ENCODE peak calls at places on chromosomes 7 and 10, in ten cellular contexts. J is IMR-90; P is iPS-NIHi11; N is stomach; H is brain microvascular endothelial cell; Q is breast epithelium; K is left ventricle myocardium superior; F is PC-9; I is MCF 10A; E is activated naive CD4-positive, alpha-beta T cell treated with anti-CD3 and anti-CD28 coated beads, Interleukin-2, amount 10 ng/mL, durations not matched to agents 7 days and 5 days. W is an unnamed sample.

GRCh38 chr7:86926732-86927131 is 132.7 kb downstream of the ELAPOR2 start:
- DNase-seq in J (peak), P (peak), N (peak), H (peak), Q (no peak), K (no peak), F (no peak), I (peak), E (peak), W (no peak)

GRCh38 chr10:28432210-28432676 is 100.7 kb upstream of the WAC start:
- DNase-seq in J (peak), P (peak), N (peak), H (peak), Q (peak), K (peak), F (peak), I (peak), E (peak), W (no peak)

GRCh38 chr10:35421553-35422178 is 85.4 kb downstream of the CCNY start:
- DNase-seq in J (peak), P (no peak), N (no peak), H (peak), Q (no peak), K (no peak), F (peak), I (peak), E (no peak), W (no peak)

GRCh38 chr7:151415375-151416112 is 5.7 kb upstream of the WDR86 start:
- DNase-seq in J (peak), P (no peak), N (no peak), H (no peak), Q (no peak), K (no peak), F (peak), I (peak), E (no peak), W (no peak)

GRCh38 chr10:112471878-112472487 is 25.0 kb downstream of the VTI1A start:
- DNase-seq in J (peak), P (peak), N (no peak), H (no peak), Q (no peak), K (no peak), F (peak), I (peak), E (no peak), W (no peak)

GRCh38 chr7:114659409-114659808 is 244.8 kb downstream of the FOXP2 start:
- DNase-seq in J (no peak), P (no peak), N (no peak), H (no peak), Q (no peak), K (no peak), F (no peak), I (no peak), E (no peak), W (no peak)

GRCh38 chr10:6068422-6068821 is 6.3 kb upstream of the IL2RA start:
- DNase-seq in J (no peak), P (no peak), N (peak), H (no peak), Q (no peak), K (no peak), F (no peak), I (no peak), E (peak), W (no peak)

GRCh38 chr10:79068203-79068561 is 584 bp upstream of the ZMIZ1 start:
- DNase-seq in J (no peak), P (no peak), N (no peak), H (no peak), Q (no peak), K (peak), F (no peak), I (peak), E (peak), W (no peak)

GRCh38 chr7:130356760-130357611 is 12.4 kb downstream of the CPA5 start:
- DNase-seq in J (peak), P (no peak), N (no peak), H (peak), Q (peak), K (peak), F (peak), I (peak), E (no peak), W (no peak)

GRCh38 chr10:17430647-17431355 is 23.6 kb downstream of the ST8SIA6 start:
- DNase-seq in J (peak), P (peak), N (peak), H (peak), Q (peak), K (peak), F (no peak), I (peak), E (peak), W (no peak)

GRCh38 chr10:35890970-35891330 is 248.9 kb upstream of the FZD8 start:
- DNase-seq in J (no peak), P (no peak), N (no peak), H (no peak), Q (no peak), K (no peak), F (no peak), I (no peak), E (no peak), W (no peak)

GRCh38 chr10:122181055-122181732 is 89.9 kb upstream of the BTBD16 start:
- DNase-seq in J (peak), P (no peak), N (no peak), H (peak), Q (no peak), K (no peak), F (peak), I (peak), E (no peak), W (no peak)

GRCh38 chr10:109106604-109107003 is 816.7 kb downstream of the XPNPEP1 start:
- DNase-seq in J (no peak), P (no peak), N (no peak), H (no peak), Q (no peak), K (no peak), F (no peak), I (no peak), E (no peak), W (no peak)

GRCh38 chr10:18683427-18683826 is 24.2 kb downstream of the ARL5B start:
- DNase-seq in J (peak), P (no peak), N (no peak), H (no peak), Q (no peak), K (no peak), F (no peak), I (peak), E (no peak), W (no peak)

GRCh38 chr10:15169555-15170407 is 1.3 kb upstream of the NMT2 start:
- DNase-seq in J (no peak), P (no peak), N (no peak), H (no peak), Q (no peak), K (no peak), F (no peak), I (no peak), E (peak), W (no peak)

GRCh38 chr10:86918022-86918471 is 39.4 kb downstream of the MMRN2 start:
- DNase-seq in J (peak), P (no peak), N (no peak), H (no peak), Q (no peak), K (no peak), F (no peak), I (peak), E (no peak), W (no peak)

GRCh38 chr10:23204773-23205172 is 12.7 kb downstream of the PTF1A start:
- DNase-seq in J (no peak), P (peak), N (no peak), H (no peak), Q (no peak), K (no peak), F (no peak), I (no peak), E (no peak), W (no peak)

GRCh38 chr10:79069325-79070090 is 742 bp downstream of the ZMIZ1 start:
- DNase-seq in J (no peak), P (no peak), N (peak), H (peak), Q (peak), K (peak), F (no peak), I (peak), E (peak), W (peak)

GRCh38 chr7:151705744-151706567 is 171.0 kb downstream of the PRKAG2 start:
- DNase-seq in J (peak), P (peak), N (no peak), H (peak), Q (no peak), K (no peak), F (peak), I (peak), E (peak), W (no peak)

GRCh38 chr7:44636041-44636580 is 29.7 kb downstream of the OGDH start:
- DNase-seq in J (no peak), P (no peak), N (no peak), H (no peak), Q (no peak), K (no peak), F (no peak), I (no peak), E (no peak), W (no peak)

GRCh38 chr7:136555933-136556332 is 312.5 kb upstream of the CHRM2 start:
- DNase-seq in J (no peak), P (peak), N (no peak), H (no peak), Q (no peak), K (no peak), F (no peak), I (no peak), E (no peak), W (no peak)

GRCh38 chr7:64515781-64516180 is 47.1 kb downstream of the ZNF680 start:
- DNase-seq in J (no peak), P (no peak), N (no peak), H (no peak), Q (no peak), K (no peak), F (no peak), I (no peak), E (no peak), W (no peak)

GRCh38 chr7:19621740-19622139 is 87.1 kb downstream of the POLR1F start:
- DNase-seq in J (peak), P (no peak), N (no peak), H (peak), Q (no peak), K (no peak), F (no peak), I (peak), E (no peak), W (no peak)

GRCh38 chr10:104925232-104925851 is 284.3 kb downstream of the SORCS3 start:
- DNase-seq in J (no peak), P (peak), N (peak), H (no peak), Q (no peak), K (no peak), F (no peak), I (peak), E (peak), W (no peak)

GRCh38 chr10:82378146-82378545 is 503.2 kb downstream of the NRG3 start:
- DNase-seq in J (peak), P (no peak), N (peak), H (peak), Q (no peak), K (no peak), F (no peak), I (peak), E (no peak), W (no peak)

GRCh38 chr10:69234447-69234846 is 14.3 kb downstream of the HKDC1 start:
- DNase-seq in J (no peak), P (no peak), N (no peak), H (no peak), Q (no peak), K (no peak), F (no peak), I (no peak), E (no peak), W (no peak)

GRCh38 chr10:120266037-120266436 is 191.0 kb upstream of the PLPP4 start:
- DNase-seq in J (no peak), P (no peak), N (no peak), H (no peak), Q (no peak), K (no peak), F (no peak), I (no peak), E (no peak), W (no peak)

GRCh38 chr7:2233876-2234275 is 1.1 kb upstream of the MAD1L1 start:
- DNase-seq in J (peak), P (no peak), N (no peak), H (no peak), Q (no peak), K (no peak), F (no peak), I (no peak), E (no peak), W (no peak)

GRCh38 chr7:16295558-16295957 is 125.8 kb downstream of the CRPPA start:
- DNase-seq in J (no peak), P (no peak), N (no peak), H (no peak), Q (no peak), K (no peak), F (no peak), I (no peak), E (no peak), W (no peak)

GRCh38 chr10:74929197-74929596 is 102.8 kb downstream of the KAT6B start:
- DNase-seq in J (peak), P (no peak), N (no peak), H (peak), Q (no peak), K (no peak), F (no peak), I (peak), E (no peak), W (no peak)

W was measured in ascending aorta.